ENCODE peak calls at places on chromosomes 2 and 18, in seven cellular contexts. K, Y, D, R, F, W and N are unnamed samples.

GRCh38 chr2:8709611-8710010 is 27.8 kb downstream of the ID2 start:
- DNase-seq in W (no peak), D (no peak), Y (no peak), R (no peak), K (no peak), F (no peak), N (no peak)

GRCh38 chr2:210356944-210357343 is 42.0 kb upstream of the MYL1 start:
- DNase-seq in F (no peak), D (no peak), K (no peak), Y (peak), R (peak), W (no peak), N (no peak)

GRCh38 chr2:133986076-133986837 is 267.6 kb upstream of the MGAT5 start:
- DNase-seq in Y (no peak), R (peak), D (no peak), K (no peak), F (peak), W (peak), N (peak)

GRCh38 chr2:236688157-236688556 is 118.5 kb downstream of the ACKR3 start:
- DNase-seq in W (no peak), F (no peak), D (no peak), Y (no peak), R (no peak), K (no peak), N (no peak)

GRCh38 chr2:9463698-9464034 is 10.7 kb upstream of the IAH1 start:
- DNase-seq in Y (no peak), F (peak), W (no peak), K (no peak), D (no peak), R (no peak), N (peak)

GRCh38 chr2:43634604-43635306 is 2.3 kb upstream of the PLEKHH2 start:
- DNase-seq in W (no peak), K (no peak), Y (no peak), F (peak), D (no peak), R (no peak), N (peak)

GRCh38 chr2:200367155-200367554 is 60.7 kb downstream of the SPATS2L start:
- DNase-seq in K (no peak), W (peak), R (no peak), F (peak), Y (no peak), D (no peak), N (no peak)

GRCh38 chr2:884027-884748 is 66.5 kb upstream of the SNTG2 start:
- DNase-seq in Y (peak), D (no peak), R (no peak), K (no peak), W (no peak), F (no peak), N (no peak)

GRCh38 chr18:13501896-13502295 is 224.5 kb downstream of the FAM210A start:
- DNase-seq in Y (no peak), K (no peak), R (no peak), W (peak), F (no peak), D (no peak), N (no peak)

GRCh38 chr2:235584269-235585007 is 90.6 kb downstream of the AGAP1 start:
- DNase-seq in D (no peak), W (no peak), Y (no peak), R (no peak), F (no peak), K (no peak), N (no peak)

GRCh38 chr2:56230171-56230570 is 46.4 kb downstream of the CCDC85A start:
- DNase-seq in F (peak), D (no peak), Y (no peak), R (no peak), W (no peak), K (no peak), N (peak)

GRCh38 chr18:69383191-69383590 is 17.5 kb upstream of the DOK6 start:
- DNase-seq in Y (no peak), W (no peak), R (peak), D (no peak), K (no peak), F (peak), N (no peak)

GRCh38 chr2:17311771-17312511 is 206.3 kb downstream of the RAD51AP2 start:
- DNase-seq in Y (no peak), K (no peak), F (no peak), W (no peak), D (no peak), R (no peak), N (no peak)

GRCh38 chr18:63545094-63545493 is 2.9 kb downstream of the SERPINB12 start:
- DNase-seq in D (no peak), K (no peak), Y (no peak), R (no peak), F (no peak), W (no peak), N (no peak)

GRCh38 chr2:151106805-151107490 is 154.7 kb downstream of the RBM43 start:
- DNase-seq in D (no peak), R (peak), W (peak), F (no peak), Y (no peak), K (no peak), N (no peak)

GRCh38 chr2:451495-451894 is 163.6 kb upstream of the ALKAL2 start:
- DNase-seq in R (no peak), F (no peak), Y (peak), K (no peak), W (no peak), D (no peak), N (no peak)

GRCh38 chr2:7703048-7703447 is 785.8 kb downstream of the RNF144A start:
- DNase-seq in W (no peak), K (no peak), Y (peak), R (peak), F (no peak), D (no peak), N (no peak)

GRCh38 chr2:109352898-109353689 is 224.1 kb downstream of the SH3RF3 start:
- DNase-seq in K (no peak), D (no peak), F (no peak), Y (peak), R (no peak), W (no peak), N (no peak)

GRCh38 chr2:2699117-2699497 is 368.0 kb upstream of the MYT1L start:
- DNase-seq in D (no peak), K (no peak), R (peak), Y (peak), F (no peak), W (no peak), N (no peak)

GRCh38 chr2:212618636-212619035 is 80.0 kb upstream of the ERBB4 start:
- DNase-seq in Y (no peak), W (peak), R (no peak), D (no peak), F (no peak), K (no peak), N (peak)

GRCh38 chr2:191910518-191910917 is 63.6 kb upstream of the CAVIN2 start:
- DNase-seq in W (no peak), Y (no peak), R (no peak), K (no peak), D (no peak), F (peak), N (peak)

GRCh38 chr2:85534099-85534498 is 4.9 kb upstream of the MAT2A start:
- DNase-seq in Y (no peak), W (no peak), K (no peak), R (no peak), F (no peak), D (no peak), N (no peak)

GRCh38 chr2:66490588-66491001 is 55.7 kb downstream of the MEIS1 start:
- DNase-seq in R (no peak), W (no peak), D (no peak), K (no peak), F (peak), Y (no peak), N (peak)

GRCh38 chr2:40606862-40607261 is 155.0 kb upstream of the SLC8A1 start:
- DNase-seq in W (peak), D (no peak), Y (no peak), F (no peak), K (no peak), R (no peak), N (peak)

GRCh38 chr2:130156624-130157004 is 11.7 kb upstream of the CCDC74B start:
- DNase-seq in Y (no peak), F (no peak), R (no peak), K (no peak), W (no peak), D (no peak), N (no peak)

GRCh38 chr2:127365211-127365643 is 22.5 kb downstream of the MAP3K2 start:
- DNase-seq in W (no peak), Y (no peak), F (no peak), K (no peak), R (peak), D (no peak), N (peak)

GRCh38 chr2:70949086-70949485 is 13.4 kb downstream of the ATP6V1B1 start:
- DNase-seq in R (no peak), K (no peak), Y (no peak), F (no peak), D (no peak), W (peak), N (no peak)

GRCh38 chr2:76953733-76954347 is 568.3 kb downstream of the LRRTM4 start:
- DNase-seq in D (no peak), F (peak), K (peak), R (peak), Y (peak), W (peak), N (peak)

GRCh38 chr2:15334650-15335326 is 226.3 kb downstream of the NBAS start:
- DNase-seq in F (no peak), W (peak), D (no peak), R (no peak), Y (no peak), K (no peak), N (peak)

GRCh38 chr2:198106621-198107020 is 302.2 kb downstream of the PLCL1 start:
- DNase-seq in D (no peak), F (no peak), R (no peak), Y (no peak), W (peak), K (no peak), N (no peak)

GRCh38 chr2:140061240-140061639 is 1281.0 kb upstream of the NXPH2 start:
- DNase-seq in K (no peak), F (no peak), D (no peak), R (no peak), W (no peak), Y (no peak), N (no peak)

GRCh38 chr18:77851798-77852197 is 602.1 kb downstream of the GALR1 start:
- DNase-seq in F (no peak), R (no peak), Y (no peak), W (no peak), D (no peak), K (no peak), N (no peak)

GRCh38 chr2:148842050-148842449 is 33.0 kb upstream of the KIF5C start:
- DNase-seq in F (no peak), W (no peak), R (no peak), D (no peak), Y (no peak), K (no peak), N (no peak)
- H4K8ac ChIP-seq in F (no peak), W (no peak), R (no peak), D (no peak), Y (no peak), K (no peak), N (no peak)

GRCh38 chr18:59748628-59749360 is 51.6 kb upstream of the CCBE1 start:
- DNase-seq in K (no peak), W (peak), Y (no peak), F (peak), D (no peak), R (no peak), N (peak)
- H3K4me2 ChIP-seq in K (no peak), W (no peak), Y (no peak), F (no peak), D (no peak), R (no peak), N (peak)

GRCh38 chr18:79786304-79786703 is 11.4 kb upstream of the KCNG2 start:
- DNase-seq in D (no peak), R (no peak), F (no peak), K (no peak), Y (no peak), W (no peak), N (no peak)
- H4K8ac ChIP-seq in D (no peak), R (no peak), F (no peak), K (no peak), Y (no peak), W (no peak), N (no peak)

DNA sequence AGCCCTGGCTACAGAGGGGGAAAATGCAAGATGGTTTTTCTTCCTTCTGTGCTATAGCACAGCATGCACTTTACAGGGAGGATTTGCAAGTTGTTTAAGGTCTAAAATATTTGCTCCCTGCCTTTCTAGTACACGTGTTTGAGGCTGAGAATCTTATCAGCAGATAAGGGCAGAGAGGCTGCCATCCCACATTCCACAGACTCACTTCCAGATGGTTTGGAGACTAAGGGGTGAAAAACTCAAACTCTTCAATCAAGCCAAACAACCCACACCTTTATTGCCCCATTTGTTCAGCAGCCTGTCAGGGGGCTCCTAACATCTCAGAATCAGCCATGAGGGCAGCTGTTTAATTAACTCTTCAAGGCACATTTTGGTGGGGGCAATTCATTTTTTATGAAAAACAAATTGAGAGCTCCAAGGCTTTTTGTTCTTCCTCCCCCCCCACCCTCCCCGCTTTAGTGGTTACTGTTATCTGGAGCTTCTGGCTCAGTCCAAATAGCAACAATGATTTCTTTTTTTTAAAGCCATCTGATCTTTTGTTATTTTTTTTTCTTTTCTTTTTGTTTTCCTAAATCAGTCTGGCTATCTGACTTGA is 242.6 kb upstream of the NT5C1B start:
- DNase-seq in Y (no peak), F (peak), K (no peak), W (peak), D (no peak), R (peak), N (peak)
- H3K4me2 ChIP-seq in Y (no peak), F (no peak), K (no peak), W (no peak), D (no peak), R (no peak), N (no peak)

DNA sequence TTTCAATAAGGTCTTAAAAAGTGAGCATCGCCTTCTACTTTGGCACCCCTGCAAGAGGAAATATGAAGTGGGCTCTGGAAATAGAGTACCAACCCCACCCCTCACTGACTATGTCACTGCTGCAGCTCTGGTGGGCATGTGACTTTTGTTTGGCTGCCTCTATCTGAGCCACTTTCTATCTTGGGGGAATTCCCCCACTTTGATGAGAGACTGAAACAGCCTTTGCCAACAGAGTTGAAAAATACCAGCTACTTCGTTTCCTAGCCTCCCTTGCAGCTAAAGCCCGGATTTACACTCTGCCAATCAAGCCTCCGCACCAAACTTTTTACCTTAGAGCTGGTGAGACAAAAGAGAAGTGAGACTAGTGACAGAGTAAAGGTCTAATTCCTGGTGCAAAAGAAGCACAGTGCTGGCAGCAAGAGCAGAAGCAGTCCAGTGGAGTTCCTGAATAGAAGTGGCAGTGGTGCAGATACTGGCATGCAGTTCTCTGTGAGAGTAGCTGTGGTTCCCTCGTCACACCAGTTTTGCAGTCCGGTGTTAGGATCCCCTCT is 12.0 kb upstream of the GALNT14 start:
- DNase-seq in K (no peak), W (no peak), D (no peak), R (no peak), Y (no peak), F (no peak), N (no peak)
- H4K8ac ChIP-seq in K (no peak), W (no peak), D (no peak), R (no peak), Y (no peak), F (no peak), N (no peak)

DNA sequence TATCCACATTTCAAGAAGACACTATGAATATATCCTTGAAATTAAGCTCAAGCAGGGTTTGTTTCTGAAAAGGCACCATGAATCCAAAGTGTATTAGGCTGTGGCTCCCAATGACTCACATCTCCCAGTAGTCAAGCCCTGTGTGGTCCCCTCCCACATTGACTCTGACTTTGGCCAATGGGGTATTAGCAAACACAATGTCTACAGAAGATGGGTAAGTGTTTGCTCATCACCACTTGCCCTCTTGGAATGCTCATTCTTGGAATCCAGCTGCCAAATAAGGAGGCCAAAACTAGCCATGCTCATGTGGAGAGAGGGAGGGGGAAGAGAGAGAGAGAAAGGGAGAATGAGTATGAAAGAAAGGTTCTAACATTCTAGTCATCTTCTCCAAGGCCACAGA is 490.0 kb downstream of the TXNL1 start:
- DNase-seq in Y (no peak), F (peak), D (no peak), K (no peak), R (peak), W (no peak), N (peak)
- H3K4me2 ChIP-seq in Y (no peak), F (no peak), D (no peak), K (no peak), R (no peak), W (no peak), N (no peak)

GRCh38 chr18:49764032-49764431 is 49.3 kb downstream of the ACAA2 start:
- DNase-seq in R (no peak), W (no peak), D (no peak), F (peak), Y (no peak), K (no peak), N (peak)
- H4K8ac ChIP-seq in R (no peak), W (no peak), D (no peak), F (no peak), Y (no peak), K (no peak), N (no peak)

GRCh38 chr2:239464166-239465016 is 63.6 kb upstream of the HDAC4 start:
- DNase-seq in W (no peak), K (no peak), Y (peak), F (no peak), D (no peak), R (no peak), N (no peak)
- H3K4me2 ChIP-seq in W (no peak), K (no peak), Y (no peak), F (no peak), D (no peak), R (no peak), N (no peak)